ENCODE peak calls at places on chromosomes 3 and 15, in seven cellular contexts. T, M, U, E, Z, N and L are unnamed samples.

GRCh38 chr3:40173291-40173710 is 136.2 kb upstream of the EIF1B start:
- DNase-seq in T (no peak), M (no peak), U (no peak), E (no peak), Z (no peak), N (no peak), L (no peak)

GRCh38 chr3:52253314-52254260 is 8.0 kb downstream of the PPM1M start:
- DNase-seq in T (no peak), M (no peak), U (no peak), E (no peak), Z (no peak), N (peak), L (peak)

GRCh38 chr3:53084310-53085001 is 38.6 kb upstream of the SFMBT1 start:
- DNase-seq in T (no peak), M (peak), U (no peak), E (peak), Z (no peak), N (no peak), L (peak)

GRCh38 chr3:111548060-111548459 is 6.1 kb downstream of the CD96 start:
- DNase-seq in T (no peak), M (no peak), U (no peak), E (no peak), Z (no peak), N (no peak), L (no peak)

GRCh38 chr3:50617911-50618481 is 1.0 kb downstream of the MAPKAPK3 start:
- DNase-seq in T (no peak), M (no peak), U (no peak), E (no peak), Z (no peak), N (no peak), L (no peak)

GRCh38 chr3:81218023-81218422 is 543.4 kb downstream of the GBE1 start:
- DNase-seq in T (no peak), M (peak), U (peak), E (no peak), Z (no peak), N (no peak), L (peak)

GRCh38 chr3:52053307-52054304 is 2.8 kb downstream of the DUSP7 start:
- DNase-seq in T (no peak), M (no peak), U (no peak), E (no peak), Z (no peak), N (peak), L (no peak)

GRCh38 chr15:23081271-23081670 is 41.9 kb upstream of the TUBGCP5 start:
- DNase-seq in T (no peak), M (no peak), U (no peak), E (no peak), Z (no peak), N (no peak), L (no peak)

GRCh38 chr3:136193273-136194043 is 2.7 kb downstream of the MSL2 start:
- DNase-seq in T (no peak), M (no peak), U (peak), E (no peak), Z (no peak), N (no peak), L (peak)

GRCh38 chr15:82178061-82178460 is 84.5 kb downstream of the EFL1 start:
- DNase-seq in T (no peak), M (no peak), U (no peak), E (no peak), Z (no peak), N (no peak), L (no peak)

GRCh38 chr15:68418611-68419161 is 13.3 kb downstream of the ITGA11 start:
- DNase-seq in T (no peak), M (no peak), U (no peak), E (no peak), Z (no peak), N (no peak), L (no peak)

GRCh38 chr15:45612790-45613415 is 21.9 kb upstream of the SQOR start:
- DNase-seq in T (no peak), M (no peak), U (no peak), E (no peak), Z (no peak), N (no peak), L (no peak)

GRCh38 chr3:113034011-113034410 is 43.2 kb downstream of the GTPBP8 start:
- DNase-seq in T (no peak), M (no peak), U (no peak), E (no peak), Z (no peak), N (no peak), L (no peak)

GRCh38 chr3:108292465-108292864 is 3.9 kb upstream of the HHLA2 start:
- DNase-seq in T (no peak), M (no peak), U (no peak), E (no peak), Z (no peak), N (no peak), L (no peak)

GRCh38 chr15:85542895-85543331 is 162.5 kb downstream of the AKAP13 start:
- DNase-seq in T (no peak), M (no peak), U (no peak), E (no peak), Z (no peak), N (no peak), L (peak)

GRCh38 chr15:96285306-96285705 is 45.2 kb upstream of the NR2F2 start:
- DNase-seq in T (no peak), M (no peak), U (no peak), E (no peak), Z (no peak), N (no peak), L (no peak)

GRCh38 chr3:35707904-35708303 is 68.6 kb downstream of the ARPP21 start:
- DNase-seq in T (no peak), M (no peak), U (no peak), E (no peak), Z (no peak), N (no peak), L (no peak)

GRCh38 chr3:46853441-46854410 is 9.5 kb downstream of the MYL3 start:
- DNase-seq in T (no peak), M (no peak), U (no peak), E (no peak), Z (no peak), N (no peak), L (no peak)

GRCh38 chr15:98663606-98664005 is 15.3 kb downstream of the IGF1R start:
- DNase-seq in T (no peak), M (peak), U (no peak), E (no peak), Z (peak), N (no peak), L (no peak)

GRCh38 chr15:88276821-88277220 is 20.3 kb upstream of the NTRK3 start:
- DNase-seq in T (no peak), M (no peak), U (no peak), E (no peak), Z (no peak), N (no peak), L (no peak)

GRCh38 chr3:156321934-156322333 is 201.6 kb downstream of the KCNAB1 start:
- DNase-seq in T (no peak), M (no peak), U (no peak), E (no peak), Z (no peak), N (no peak), L (no peak)

GRCh38 chr3:71725279-71725991 is at the start of gene EIF4E3:
- DNase-seq in T (no peak), M (no peak), U (peak), E (peak), Z (peak), N (no peak), L (peak)

GRCh38 chr3:114556832-114557231 is 263.0 kb downstream of the TIGIT start:
- DNase-seq in T (peak), M (no peak), U (no peak), E (no peak), Z (no peak), N (no peak), L (no peak)

GRCh38 chr3:179453967-179454366 is 2.7 kb upstream of the GNB4 start:
- DNase-seq in T (no peak), M (no peak), U (no peak), E (no peak), Z (no peak), N (no peak), L (no peak)

DNA sequence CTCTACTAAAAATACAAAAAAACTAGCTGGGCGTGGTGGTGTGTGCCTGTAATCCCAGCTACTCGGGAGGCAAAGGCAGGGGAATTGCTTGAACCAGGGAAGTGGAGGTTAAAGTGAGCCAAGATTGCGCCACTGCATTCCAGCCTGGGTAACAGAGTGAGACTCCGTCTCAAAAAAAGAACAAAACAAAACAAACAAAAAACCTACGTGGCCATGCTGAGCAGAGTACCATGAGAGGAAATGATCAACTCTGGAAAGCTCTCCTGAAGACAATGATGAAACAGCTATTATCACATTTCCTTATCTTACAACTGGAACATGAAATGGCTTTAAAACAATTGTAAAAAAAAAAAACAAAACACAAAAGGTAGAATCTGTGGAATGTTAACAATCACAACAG is 75.2 kb downstream of the CHSY1 start:
- DNase-seq in T (no peak), M (peak), U (no peak), E (no peak), Z (no peak), N (no peak), L (peak)
- TF ChIP-seq JUND in T (no peak), M (no peak), U (no peak), E (no peak), Z (no peak), N (no peak), L (no peak)

GRCh38 chr3:56802793-56803192 is 1.0 kb upstream of the ARHGEF3 start:
- DNase-seq in T (no peak), M (no peak), U (no peak), E (no peak), Z (no peak), N (no peak), L (no peak)

GRCh38 chr3:56800373-56801150 is 1.2 kb downstream of the ARHGEF3 start:
- DNase-seq in T (no peak), M (no peak), U (no peak), E (no peak), Z (no peak), N (no peak), L (no peak)

GRCh38 chr3:56802411-56802745 is 629 bp upstream of the ARHGEF3 start:
- DNase-seq in T (no peak), M (no peak), U (no peak), E (no peak), Z (no peak), N (no peak), L (no peak)

GRCh38 chr3:56801151-56801596 is 575 bp downstream of the ARHGEF3 start:
- DNase-seq in T (no peak), M (no peak), U (no peak), E (no peak), Z (no peak), N (no peak), L (no peak)

DNA sequence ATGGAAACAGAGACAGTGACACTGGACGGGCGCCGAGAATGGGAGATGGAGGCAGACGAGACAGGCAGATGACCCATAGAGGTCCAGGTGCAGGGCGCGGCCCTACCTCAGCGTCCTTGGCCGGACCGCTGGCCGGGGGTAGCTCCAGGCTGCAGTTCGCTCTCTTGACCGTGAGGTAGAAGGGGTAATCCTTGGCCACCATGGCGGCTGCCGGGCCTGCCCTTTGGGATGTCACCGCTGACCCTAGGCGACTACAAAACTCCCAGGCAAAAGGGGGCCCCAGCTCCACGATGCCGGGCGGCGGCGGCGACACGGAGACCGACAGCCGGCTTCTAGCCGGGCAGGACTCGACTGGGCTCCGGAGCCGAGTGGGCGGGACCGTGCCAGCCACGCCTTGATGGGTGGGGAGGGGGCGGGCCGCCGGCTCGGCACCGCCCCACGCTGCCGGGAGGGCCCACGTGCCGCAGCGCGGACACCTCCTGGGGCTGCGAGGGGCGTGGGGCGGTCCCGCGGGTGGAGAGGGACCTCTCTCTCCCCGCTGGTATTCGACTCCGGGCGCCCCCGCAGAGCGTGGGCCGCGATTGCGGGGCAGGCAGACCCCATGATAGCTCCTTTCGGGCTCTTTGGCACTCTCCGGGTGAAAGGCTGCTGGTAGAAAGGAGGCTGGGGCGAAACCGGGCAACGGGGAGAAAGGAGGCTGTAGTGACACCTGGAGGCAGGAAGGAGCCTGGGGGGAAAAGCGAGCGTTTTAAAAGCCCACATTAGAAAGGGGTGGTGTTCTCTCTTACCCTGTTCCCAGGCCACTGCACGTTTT is at the start of gene ARHGEF3:
- DNase-seq in T (peak), M (peak), U (peak), E (peak), Z (peak), N (no peak), L (peak)
- TF ChIP-seq JUND in T (no peak), M (peak), U (no peak), E (no peak), Z (no peak), N (no peak), L (no peak)

DNA sequence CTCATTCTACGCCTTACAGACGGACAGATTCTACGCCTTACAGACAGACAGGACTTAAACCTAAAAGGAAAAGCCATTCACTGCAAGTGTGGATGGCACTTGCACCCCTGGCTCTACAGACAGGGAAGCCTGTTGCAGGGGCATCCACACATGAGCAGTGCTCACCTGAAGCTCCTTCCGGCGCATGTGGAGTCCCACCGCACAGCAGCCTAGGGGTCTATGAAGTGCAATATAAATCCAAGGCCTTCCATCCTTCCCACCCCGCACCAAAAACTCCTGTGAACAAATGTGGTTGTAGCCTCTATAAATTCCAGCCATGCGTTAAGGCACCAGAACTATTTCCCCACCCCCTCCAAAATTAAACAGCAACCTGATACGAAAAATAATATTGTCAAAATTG is 121.3 kb downstream of the LRIG1 start:
- DNase-seq in T (no peak), M (no peak), U (no peak), E (no peak), Z (no peak), N (no peak), L (no peak)
- TF ChIP-seq JUND in T (no peak), M (no peak), U (no peak), E (no peak), Z (no peak), N (no peak), L (no peak)

DNA sequence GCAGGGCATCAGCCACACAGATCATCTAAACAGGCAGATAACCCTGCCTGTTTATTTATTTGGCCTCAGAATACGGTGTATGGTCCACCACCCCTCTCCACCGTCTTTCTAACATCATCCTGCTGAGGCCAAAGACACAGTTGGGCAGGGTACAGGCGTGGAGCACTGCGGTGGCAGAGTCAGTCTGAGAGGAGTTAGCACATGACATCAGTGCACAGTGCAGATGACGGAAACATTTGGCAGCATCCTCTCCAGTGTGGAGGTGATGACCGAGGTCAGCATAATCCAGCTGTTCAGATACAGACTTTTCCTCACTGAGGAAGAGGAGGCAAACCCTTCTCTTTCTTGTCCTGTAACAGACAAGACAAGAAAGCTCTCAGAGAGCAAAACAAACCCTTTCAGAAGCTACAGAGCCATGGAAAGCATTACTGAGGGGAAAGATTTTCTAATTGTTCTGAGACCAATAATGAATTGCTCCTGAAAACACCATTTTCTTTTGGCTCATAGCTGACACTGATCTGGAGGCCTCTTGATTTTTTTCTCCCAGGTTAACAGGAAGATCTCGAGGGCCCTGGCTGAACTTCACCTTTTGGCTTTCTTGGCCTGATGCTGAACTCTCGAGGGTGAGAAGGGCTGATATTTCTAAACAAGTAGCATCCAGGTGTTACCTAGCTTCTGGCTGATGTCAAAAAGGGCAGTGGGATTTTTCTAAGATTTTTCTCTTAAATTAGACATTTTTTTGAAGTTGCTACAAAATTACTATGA is 20.1 kb upstream of the NFKBIZ start:
- DNase-seq in T (no peak), M (no peak), U (no peak), E (no peak), Z (no peak), N (no peak), L (no peak)
- TF ChIP-seq JUND in T (no peak), M (no peak), U (no peak), E (no peak), Z (no peak), N (no peak), L (no peak)